ENCODE peak calls at places on chromosome 21, in four cellular contexts. One of them, this sample, is unnamed.

GRCh38 chr21:42373181-42373907 is 7.0 kb upstream of the TFF1 start:
- DNase-seq in H1: no peak
- DNase-seq in K562: peak; percentile 51
- DNase-seq in IMR-90: no peak
- DNase-seq in this sample: no peak

GRCh38 chr21:42234464-42235241 is 15.7 kb downstream of the ABCG1 start:
- DNase-seq in H1: peak; percentile 81
- DNase-seq in IMR-90: peak; percentile 45
- DNase-seq in K562: peak; percentile 93
- DNase-seq in this sample: peak; percentile 28

GRCh38 chr21:32257952-32258785 is 20.7 kb downstream of the MIS18A start:
- DNase-seq in H1: peak; percentile 74
- DNase-seq in K562: peak; percentile 79
- DNase-seq in IMR-90: peak; percentile 85
- DNase-seq in this sample: peak; percentile 70

GRCh38 chr21:39630827-39631226 is 18.1 kb downstream of the B3GALT5 start:
- DNase-seq in H1: no peak
- DNase-seq in IMR-90: peak; percentile 3
- DNase-seq in K562: no peak
- DNase-seq in this sample: no peak

GRCh38 chr21:42308914-42309752 is 6.1 kb downstream of the TFF3 start:
- DNase-seq in H1: no peak
- DNase-seq in IMR-90: no peak
- DNase-seq in K562: peak; percentile 39
- DNase-seq in this sample: no peak

GRCh38 chr21:42012344-42012743 is 2.2 kb upstream of the ZBTB21 start:
- DNase-seq in H1: no peak
- DNase-seq in K562: no peak
- DNase-seq in IMR-90: no peak
- DNase-seq in this sample: no peak

GRCh38 chr21:41634858-41635257 is 126.9 kb upstream of the TMPRSS2 start:
- DNase-seq in IMR-90: peak; percentile 89
- DNase-seq in K562: no peak
- DNase-seq in H1: no peak
- DNase-seq in this sample: no peak

GRCh38 chr21:14878971-14879370 is 185.8 kb downstream of the NRIP1 start:
- DNase-seq in IMR-90: no peak
- DNase-seq in K562: no peak
- DNase-seq in H1: no peak
- DNase-seq in this sample: peak; percentile 61

GRCh38 chr21:43766734-43767497 is 9.2 kb downstream of the CSTB start:
- DNase-seq in K562: no peak
- DNase-seq in H1: no peak
- DNase-seq in IMR-90: no peak
- DNase-seq in this sample: peak; percentile 67

GRCh38 chr21:42737969-42738590 is 84.7 kb downstream of the PDE9A start:
- DNase-seq in IMR-90: no peak
- DNase-seq in K562: no peak
- DNase-seq in H1: no peak
- DNase-seq in this sample: no peak

DNA sequence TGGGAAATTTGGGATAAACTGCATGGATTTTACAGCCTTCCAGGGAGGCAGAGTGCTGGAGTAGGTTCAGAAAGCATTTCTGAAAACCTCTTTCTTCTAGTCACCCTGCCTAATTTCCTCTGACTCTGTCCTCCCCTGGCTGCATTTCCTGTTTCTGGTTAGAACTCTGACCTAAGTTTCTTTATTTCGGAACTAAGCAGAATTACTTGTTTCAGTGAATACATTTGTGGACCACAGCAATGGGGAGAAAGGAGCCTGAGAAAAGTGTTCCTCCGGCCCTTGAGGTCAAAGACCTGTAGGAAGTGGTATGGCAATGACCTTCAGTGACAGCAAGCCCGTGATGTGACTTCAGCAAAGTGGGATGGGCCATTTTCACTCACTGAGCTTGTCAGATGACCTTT is 173.4 kb upstream of the RUNX1 start:
- DNase-seq in H1: no peak
- DNase-seq in K562: no peak
- DNase-seq in IMR-90: no peak
- DNase-seq in this sample: no peak
- H3K27ac ChIP-seq in H1: no peak overlapping the region
- H3K27ac ChIP-seq in K562: no peak overlapping the region
- H3K27ac ChIP-seq in IMR-90: no peak overlapping the region
- H3K27ac ChIP-seq in this sample: no peak overlapping the region

DNA sequence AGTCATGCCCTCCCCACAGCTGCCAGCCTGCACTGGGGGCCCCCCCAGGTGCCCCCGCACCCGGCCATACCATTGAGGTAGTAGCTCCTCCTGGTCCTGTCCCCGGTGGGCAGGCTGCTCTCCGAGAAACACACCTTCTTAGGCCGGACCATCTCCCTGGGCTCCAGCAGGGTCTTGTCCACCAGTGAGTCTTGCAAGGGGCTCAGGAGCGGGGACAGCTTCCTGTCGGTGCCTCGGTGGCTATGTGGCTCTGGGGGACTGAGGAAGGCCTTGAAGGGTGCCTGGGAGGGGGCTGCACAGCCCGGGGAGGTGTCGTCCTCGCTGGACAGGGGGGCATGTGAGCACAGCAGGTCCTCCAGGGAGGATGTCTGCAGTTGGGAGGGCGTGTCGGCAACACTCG is 12.9 kb upstream of the FTCD start:
- DNase-seq in K562: no peak
- DNase-seq in H1: peak; percentile 30
- DNase-seq in IMR-90: no peak
- DNase-seq in this sample: no peak
- TF ChIP-seq RFX5 in K562: no peak
- TF ChIP-seq RFX5 in H1: no peak
- TF ChIP-seq RFX5 in IMR-90: no peak
- TF ChIP-seq RFX5 in this sample: no peak

GRCh38 chr21:31034378-31034777 is 3.9 kb downstream of the KRTAP19-8 start:
- DNase-seq in K562: no peak
- DNase-seq in H1: no peak
- DNase-seq in IMR-90: no peak
- DNase-seq in this sample: no peak

DNA sequence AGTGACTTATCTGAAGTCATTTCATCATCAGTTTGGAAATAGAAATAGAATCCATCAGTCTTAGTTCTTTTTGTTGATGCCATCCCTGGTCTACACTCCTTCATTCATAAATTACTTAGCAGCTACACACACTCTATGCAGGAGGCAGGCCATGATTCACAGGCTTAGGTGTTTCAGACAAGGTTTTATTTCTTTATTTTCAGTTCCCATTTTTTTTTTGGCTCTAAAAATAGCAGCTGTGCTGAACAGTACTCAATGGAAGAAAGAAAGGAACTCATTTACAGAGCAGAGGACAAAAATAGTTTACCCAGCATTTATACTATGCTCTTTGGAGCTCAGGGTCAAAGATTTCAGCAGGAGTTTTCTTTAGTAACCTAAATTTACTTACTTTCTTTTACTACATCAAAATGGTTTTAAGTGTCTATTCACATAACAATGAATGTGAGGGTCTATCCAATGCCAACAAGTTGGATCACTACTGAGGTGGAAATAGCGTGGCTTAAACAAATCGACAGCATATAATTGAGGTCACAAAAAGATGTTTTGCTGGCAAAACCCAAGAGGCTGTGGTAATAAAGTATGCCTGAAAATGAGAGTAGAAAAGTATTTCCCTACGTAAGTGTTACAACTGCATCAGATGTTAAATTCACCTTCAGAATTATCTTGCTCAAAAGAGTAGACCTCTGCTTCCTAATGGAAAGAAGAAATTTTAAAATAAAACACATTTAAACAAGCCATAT is 7.7 kb downstream of the KRTAP19-8 start:
- DNase-seq in IMR-90: no peak
- DNase-seq in K562: no peak
- DNase-seq in H1: no peak
- DNase-seq in this sample: no peak
- H3K27ac ChIP-seq in IMR-90: no peak overlapping the region
- H3K27ac ChIP-seq in K562: no peak overlapping the region
- H3K27ac ChIP-seq in H1: no peak overlapping the region
- H3K27ac ChIP-seq in this sample: no peak overlapping the region

DNA sequence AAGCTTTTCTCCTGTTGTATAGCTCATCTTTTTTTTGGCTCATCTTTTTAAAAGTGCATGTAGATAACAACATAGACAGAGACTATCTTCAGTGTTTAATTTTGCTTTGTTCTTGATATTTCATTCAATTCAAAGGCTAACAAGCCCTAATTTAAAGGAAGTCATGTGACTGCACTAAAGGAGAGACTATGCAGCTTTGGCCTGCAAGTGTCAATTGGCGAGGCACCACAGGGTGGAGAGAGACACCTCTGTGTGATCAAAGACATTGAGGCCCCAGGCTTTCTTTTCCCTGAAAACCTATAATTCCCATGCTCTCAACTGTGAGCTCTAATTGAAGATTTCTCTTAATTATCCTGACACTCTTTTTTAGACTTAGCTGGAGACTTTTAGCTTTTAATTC is 53.6 kb downstream of the CHODL start:
- DNase-seq in H1: no peak
- DNase-seq in IMR-90: no peak
- DNase-seq in K562: no peak
- DNase-seq in this sample: no peak
- TF ChIP-seq RFX5 in H1: no peak
- TF ChIP-seq RFX5 in IMR-90: no peak
- TF ChIP-seq RFX5 in K562: no peak
- TF ChIP-seq RFX5 in this sample: no peak

DNA sequence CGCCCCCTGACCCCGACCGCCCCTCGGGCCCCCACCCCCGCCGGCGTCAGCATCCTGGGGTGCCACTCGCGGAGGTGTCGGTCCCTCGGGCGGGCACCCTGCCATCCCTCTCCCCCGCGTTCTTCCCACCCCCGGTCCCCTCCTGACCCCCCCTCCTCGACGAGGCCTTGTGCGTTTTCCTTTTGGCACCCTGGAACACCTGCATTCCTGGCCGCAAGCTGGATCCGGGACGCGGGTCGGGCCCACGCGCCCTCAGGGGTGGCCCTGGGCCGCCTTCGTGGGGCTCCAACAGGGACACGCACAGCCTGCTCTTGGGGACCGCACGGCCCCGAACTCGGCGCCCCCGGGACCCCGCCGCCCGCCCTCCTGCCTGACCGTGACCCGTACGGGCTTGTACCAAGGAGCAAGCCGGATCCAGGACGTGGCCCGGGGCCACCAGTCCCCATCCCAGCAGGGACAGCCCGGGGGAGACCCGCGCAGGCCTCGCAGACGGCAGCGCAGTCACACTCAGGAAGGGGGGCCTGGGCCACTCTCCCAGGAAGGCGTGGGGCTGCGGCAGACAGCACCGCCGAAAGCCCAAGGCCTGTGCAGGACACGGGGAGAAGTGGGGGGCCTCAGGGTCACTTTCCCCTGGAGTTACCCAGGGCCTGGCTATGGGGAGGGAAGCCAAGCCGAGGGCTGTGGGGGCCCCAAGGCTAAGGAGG is 579 bp upstream of the SLC19A1 start:
- DNase-seq in K562: no peak
- DNase-seq in IMR-90: no peak
- DNase-seq in H1: peak; percentile 69
- DNase-seq in this sample: no peak
- H3K27ac ChIP-seq in K562: peak overlapping the region; percentile 54
- H3K27ac ChIP-seq in IMR-90: peak overlapping the region; percentile 15
- H3K27ac ChIP-seq in H1: no peak overlapping the region
- H3K27ac ChIP-seq in this sample: peak overlapping the region; percentile 90

GRCh38 chr21:36207577-36208320 is 51.1 kb downstream of the DOP1B start:
- DNase-seq in IMR-90: peak; percentile 81
- DNase-seq in K562: no peak
- DNase-seq in H1: no peak
- DNase-seq in this sample: no peak

GRCh38 chr21:36208326-36209013 is 51.8 kb downstream of the DOP1B start:
- DNase-seq in K562: no peak
- DNase-seq in IMR-90: no peak
- DNase-seq in H1: peak; percentile 49
- DNase-seq in this sample: no peak

GRCh38 chr21:36211660-36212512 is 55.3 kb downstream of the DOP1B start:
- DNase-seq in H1: no peak
- DNase-seq in K562: no peak
- DNase-seq in IMR-90: peak; percentile 93
- DNase-seq in this sample: no peak

GRCh38 chr21:36210779-36211659 is 54.4 kb downstream of the DOP1B start:
- DNase-seq in K562: no peak
- DNase-seq in H1: no peak
- DNase-seq in IMR-90: no peak
- DNase-seq in this sample: no peak

GRCh38 chr21:36209626-36210171 is 53.1 kb downstream of the DOP1B start:
- DNase-seq in H1: peak; percentile 70
- DNase-seq in K562: peak; percentile 45
- DNase-seq in IMR-90: peak; percentile 82
- DNase-seq in this sample: peak; percentile 81
- TF ChIP-seq RFX5 in H1: no peak
- TF ChIP-seq RFX5 in K562: no peak
- TF ChIP-seq RFX5 in IMR-90: no peak
- TF ChIP-seq RFX5 in this sample: no peak

GRCh38 chr21:28639742-28640141 is 352.9 kb downstream of the LTN1 start:
- DNase-seq in IMR-90: no peak
- DNase-seq in H1: no peak
- DNase-seq in K562: no peak
- DNase-seq in this sample: no peak
- H3K27ac ChIP-seq in IMR-90: no peak overlapping the region
- H3K27ac ChIP-seq in H1: no peak overlapping the region
- H3K27ac ChIP-seq in K562: no peak overlapping the region
- H3K27ac ChIP-seq in this sample: no peak overlapping the region

This sample was measured in A549.